ENCODE peak calls at places on chromosomes 2 and 18, in four cellular contexts. J is CD4-positive, CD25-positive, alpha-beta regulatory T cell; Y is PC-3; X is PC-9. I is an unnamed sample. For H3K9me3, the result is how much of the 10 kb centered on the place peaks cover.

GRCh38 chr2:177392373-177393246 is at the start of gene AGPS:
- DNase-seq in J (peak), Y (peak), X (peak), I (peak)

GRCh38 chr18:49359732-49360444 is 100.6 kb downstream of the DYM start:
- DNase-seq in X (no peak), J (no peak), Y (no peak), I (no peak)

GRCh38 chr18:10088734-10089133 is 174.9 kb downstream of the VAPA start:
- DNase-seq in J (no peak), Y (peak), X (no peak), I (no peak)

GRCh38 chr2:200159366-200159720 is 147.2 kb upstream of the SPATS2L start:
- DNase-seq in Y (peak), J (no peak), X (no peak), I (no peak)

GRCh38 chr18:33440011-33440383 is 524 bp downstream of the CCDC178 start:
- DNase-seq in X (no peak), Y (peak), J (no peak), I (no peak)

GRCh38 chr2:190947139-190947538 is 66.5 kb downstream of the GLS start:
- DNase-seq in J (no peak), Y (peak), X (peak), I (no peak)

GRCh38 chr2:43082111-43082877 is 144.1 kb downstream of the ZFP36L2 start:
- DNase-seq in J (no peak), Y (peak), X (no peak), I (no peak)

GRCh38 chr2:240898731-240899467 is 2.9 kb upstream of the MAB21L4 start:
- DNase-seq in J (no peak), X (no peak), Y (no peak), I (no peak)

GRCh38 chr2:231904161-231904611 is 22.0 kb downstream of the NPPC start:
- DNase-seq in J (no peak), Y (no peak), X (no peak), I (no peak)

GRCh38 chr2:238427435-238428162 is 872 bp downstream of the ASB1 start:
- DNase-seq in X (no peak), Y (peak), J (no peak), I (no peak)

GRCh38 chr2:110104025-110104771 is 11.4 kb downstream of the MALL start:
- DNase-seq in Y (peak), J (no peak), X (no peak), I (no peak)

GRCh38 chr2:37323770-37324535 is 680 bp downstream of the PRKD3 start:
- DNase-seq in X (peak), J (peak), Y (peak), I (peak)

GRCh38 chr2:225414902-225415301 is 15.4 kb downstream of the NYAP2 start:
- DNase-seq in X (no peak), Y (no peak), J (no peak), I (no peak)

GRCh38 chr2:5766051-5766450 is 73.9 kb downstream of the SOX11 start:
- DNase-seq in X (no peak), Y (no peak), J (no peak), I (no peak)

GRCh38 chr18:76405761-76406356 is 89.2 kb downstream of the ZNF516 start:
- DNase-seq in J (peak), X (peak), Y (peak), I (peak)

GRCh38 chr2:238100049-238100820 is at the start of gene ESPNL:
- DNase-seq in Y (peak), X (no peak), J (no peak), I (no peak)

GRCh38 chr18:66079401-66079800 is 328.6 kb downstream of the CDH7 start:
- DNase-seq in X (no peak), Y (no peak), J (no peak), I (no peak)

DNA sequence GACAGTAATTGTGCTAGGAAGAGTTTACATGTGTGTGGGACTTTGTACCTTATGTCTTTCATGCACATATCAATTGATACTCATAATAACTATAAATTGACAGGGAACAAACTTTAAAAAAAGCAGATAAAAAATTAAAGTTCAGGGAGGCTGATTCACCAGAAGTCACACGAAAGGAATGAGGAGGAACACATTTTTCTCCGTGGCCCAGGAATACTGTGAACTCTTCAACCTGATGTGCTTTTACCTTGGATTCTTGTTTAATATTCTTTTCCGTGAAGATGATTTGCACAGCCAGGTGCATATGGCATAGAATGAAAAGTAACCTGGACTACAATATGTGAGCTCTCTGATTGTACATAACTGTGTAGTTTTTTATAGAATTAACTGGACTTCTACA is 326.3 kb downstream of the CDH7 start:
- DNase-seq in J (no peak), Y (peak), X (no peak), I (no peak)
- H3K9me3 ChIP-seq in J (under half), Y (under half), X (under half), I (under half)

GRCh38 chr18:79898952-79899608 is 52.4 kb downstream of the SLC66A2 start:
- DNase-seq in X (no peak), J (no peak), Y (no peak), I (no peak)
- H3K9me3 ChIP-seq in X (under half), J (under half), Y (under half), I (under half)

GRCh38 chr18:7847357-7847756 is 280.2 kb downstream of the PTPRM start:
- DNase-seq in X (no peak), Y (no peak), J (no peak), I (no peak)

GRCh38 chr18:7844017-7844416 is 276.9 kb downstream of the PTPRM start:
- DNase-seq in Y (peak), X (no peak), J (no peak), I (no peak)

GRCh38 chr18:7847988-7848387 is 280.9 kb downstream of the PTPRM start:
- DNase-seq in X (no peak), Y (no peak), J (no peak), I (no peak)

GRCh38 chr18:7844418-7844817 is 277.3 kb downstream of the PTPRM start:
- DNase-seq in J (no peak), X (no peak), Y (peak), I (no peak)

DNA sequence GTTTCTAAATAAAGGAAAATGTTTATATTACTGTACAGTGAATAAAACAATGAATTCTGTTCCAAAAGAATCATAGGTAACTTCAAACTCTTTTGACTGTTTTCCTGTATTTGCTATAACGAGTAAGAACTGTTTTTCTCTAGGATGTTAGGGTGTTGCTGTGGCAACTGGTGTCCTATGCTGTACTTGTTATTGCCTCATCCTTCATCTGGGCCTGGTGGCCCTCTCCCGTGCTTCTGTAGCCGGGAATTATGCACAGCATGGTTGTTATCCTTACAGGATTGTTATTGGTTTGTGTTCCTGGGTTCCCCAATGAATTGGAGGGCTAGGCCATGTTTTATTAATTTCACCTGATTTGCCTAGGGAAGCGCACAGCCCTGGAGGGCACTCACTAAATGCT is 279.2 kb downstream of the PTPRM start:
- DNase-seq in Y (no peak), J (no peak), X (no peak), I (no peak)
- H3K9me3 ChIP-seq in Y (under half), J (under half), X (under half), I (under half)

GRCh38 chr2:204687776-204688175 is 142.5 kb downstream of the PARD3B start:
- DNase-seq in Y (no peak), X (no peak), J (no peak), I (no peak)
- H3K9me3 ChIP-seq in Y (under half), X (under half), J (under half), I (under half)